ENCODE peak calls at places on chromosome 19, in six cellular contexts. J is KG1; Y is mucosa of descending colon; T is NCI-H446; O is coronary artery; U is activated CD8-positive, alpha-beta memory T cell treated with anti-CD3 and anti-CD28 coated beads for 1 hour. P is an unnamed sample.

GRCh38 chr19:2428027-2428690 is 773 bp upstream of the TIMM13 start:
- DNase-seq in J (no peak), Y (peak), T (no peak), O (no peak), U (no peak), P (peak)

GRCh38 chr19:12666305-12667048 is at the start of the genes MAN2B1 and WDR83:
- DNase-seq in J (peak), Y (peak), T (peak), O (no peak), U (peak), P (peak)

GRCh38 chr19:3365447-3366103 is 808 bp upstream of the NFIC start:
- DNase-seq in J (no peak), Y (peak), T (peak), O (peak), U (no peak), P (peak)

GRCh38 chr19:44796701-44797115 is 12.2 kb upstream of the BCAM start:
- DNase-seq in J (peak), Y (no peak), T (no peak), O (no peak), U (no peak), P (no peak)

GRCh38 chr19:51259348-51260245 is 8.7 kb downstream of the SIGLECL1 start:
- DNase-seq in J (peak), Y (peak), T (peak), O (no peak), U (peak), P (no peak)

GRCh38 chr19:3931041-3931440 is 1.8 kb upstream of the NMRK2 start:
- DNase-seq in J (no peak), Y (peak), T (no peak), O (no peak), U (no peak), P (no peak)

GRCh38 chr19:48290923-48291700 is 21.2 kb downstream of the ZNF114 start:
- DNase-seq in J (peak), Y (peak), T (peak), O (peak), U (peak), P (peak)

GRCh38 chr19:49020342-49020741 is 3.5 kb upstream of the LHB start:
- DNase-seq in J (no peak), Y (no peak), T (no peak), O (no peak), U (no peak), P (no peak)

GRCh38 chr19:10603873-10604459 is 16.9 kb upstream of the AP1M2 start:
- DNase-seq in J (peak), Y (no peak), T (no peak), O (no peak), U (no peak), P (no peak)

GRCh38 chr19:5588441-5588840 is 20.7 kb upstream of the TINCR start:
- DNase-seq in J (no peak), Y (no peak), T (peak), O (no peak), U (no peak), P (peak)

GRCh38 chr19:6801397-6802086 is 29.0 kb downstream of the VAV1 start:
- DNase-seq in J (peak), Y (peak), T (peak), O (no peak), U (peak), P (peak)

GRCh38 chr19:16614941-16615340 is 13.1 kb downstream of the MED26 start:
- DNase-seq in J (no peak), Y (no peak), T (no peak), O (no peak), U (no peak), P (no peak)

GRCh38 chr19:19602136-19602712 is 16.3 kb downstream of the PBX4 start:
- DNase-seq in J (no peak), Y (peak), T (no peak), O (no peak), U (no peak), P (no peak)

GRCh38 chr19:10655457-10656312 is 1.5 kb downstream of the ILF3 start:
- DNase-seq in J (no peak), Y (peak), T (peak), O (no peak), U (no peak), P (no peak)

GRCh38 chr19:8655340-8655709 is 24.9 kb downstream of the NFILZ start:
- DNase-seq in J (no peak), Y (no peak), T (no peak), O (no peak), U (peak), P (no peak)

GRCh38 chr19:45815501-45816216 is 551 bp upstream of the RSPH6A start:
- DNase-seq in J (no peak), Y (no peak), T (no peak), O (no peak), U (no peak), P (no peak)

GRCh38 chr19:55694656-55695491 is 19.8 kb downstream of the EPN1 start:
- DNase-seq in J (no peak), Y (no peak), T (no peak), O (no peak), U (no peak), P (peak)